ENCODE peak calls at places on chromosomes 7 and 10, in four cellular contexts. Z, A, C and Q are unnamed samples.

GRCh38 chr10:47344996-47345870 is 2.9 kb upstream of the RBP3 start:
- DNase-seq in Z (no peak), A (no peak), C (no peak), Q (no peak)

GRCh38 chr7:155189600-155189989 is 108.1 kb upstream of the INSIG1 start:
- DNase-seq in Z (no peak), A (no peak), C (no peak), Q (no peak)

GRCh38 chr7:1882451-1882850 is 212.4 kb downstream of the ELFN1 start:
- DNase-seq in Z (no peak), A (no peak), C (no peak), Q (no peak)

GRCh38 chr7:88005191-88005590 is 71.1 kb downstream of the ADAM22 start:
- DNase-seq in Z (no peak), A (no peak), C (no peak), Q (peak; percentile 19)

GRCh38 chr10:26215534-26215922 is 1.0 kb upstream of the GAD2 start:
- DNase-seq in Z (no peak), A (no peak), C (no peak), Q (no peak)

GRCh38 chr10:131997366-131998049 is 15.8 kb upstream of the BNIP3 start:
- DNase-seq in Z (peak; percentile 63), A (peak; percentile 19), C (peak; percentile 80), Q (no peak)

GRCh38 chr10:6579904-6580278 is at the start of gene PRKCQ:
- DNase-seq in Z (no peak), A (peak; percentile 26), C (no peak), Q (no peak)

GRCh38 chr7:118158766-118159165 is 25.2 kb upstream of the LSM8 start:
- DNase-seq in Z (peak; percentile 8), A (no peak), C (no peak), Q (no peak)

GRCh38 chr10:30862486-30862885 is 169.2 kb downstream of the ZNF438 start:
- DNase-seq in Z (no peak), A (peak; percentile 35), C (peak; percentile 18), Q (no peak)

GRCh38 chr7:41027428-41028115 is 675.3 kb downstream of the INHBA start:
- DNase-seq in Z (peak; percentile 88), A (peak; percentile 73), C (peak; percentile 99), Q (no peak)

GRCh38 chr7:108015740-108016139 is 12.8 kb upstream of the LAMB1 start:
- DNase-seq in Z (peak; percentile 67), A (no peak), C (no peak), Q (no peak)

GRCh38 chr10:60573342-60573741 is 183.7 kb upstream of the ANK3 start:
- DNase-seq in Z (no peak), A (no peak), C (peak; percentile 58), Q (no peak)

GRCh38 chr10:104445359-104445758 is 91.7 kb downstream of the CFAP58 start:
- DNase-seq in Z (peak; percentile 41), A (peak; percentile 51), C (peak; percentile 37), Q (no peak)

GRCh38 chr10:132408367-132408781 is 11.4 kb downstream of the PWWP2B start:
- DNase-seq in Z (no peak), A (no peak), C (no peak), Q (no peak)

GRCh38 chr10:79305988-79306387 is 41.3 kb upstream of the PPIF start:
- DNase-seq in Z (no peak), A (no peak), C (no peak), Q (no peak)

GRCh38 chr10:83991986-83992753 is 147.1 kb upstream of the GHITM start:
- DNase-seq in Z (no peak), A (peak; percentile 18), C (peak; percentile 60), Q (no peak)

GRCh38 chr10:76308946-76309529 is 877.6 kb downstream of the LRMDA start:
- DNase-seq in Z (no peak), A (no peak), C (no peak), Q (no peak)